ENCODE peak calls at places on chromosome 10, in ten cellular contexts. D is OCI-M1; T is left ventricle myocardium superior; I is PC-3; K is germinal center; W is M059J; J is spleen; U is heart right ventricle; Q is effector CD4-positive, alpha-beta T cell; N is coronary artery. R is an unnamed sample.

GRCh38 chr10:114337510-114338462 is 66.5 kb downstream of the AFAP1L2 start:
- DNase-seq in T (no peak), U (no peak), I (no peak), D (no peak), Q (no peak), N (no peak), J (peak; percentile 69), K (no peak), W (no peak), R (no peak)

GRCh38 chr10:110426294-110427153 is 71.2 kb upstream of the DUSP5 start:
- DNase-seq in I (no peak), K (no peak), T (no peak), U (peak; percentile 42), J (no peak), N (no peak), D (no peak), Q (no peak), W (no peak), R (peak; percentile 37)

GRCh38 chr10:21507066-21507669 is 18.3 kb downstream of the SKIDA1 start:
- DNase-seq in Q (no peak), K (no peak), J (peak; percentile 41), N (no peak), I (no peak), T (no peak), U (no peak), D (no peak), W (no peak), R (no peak)

GRCh38 chr10:69730251-69731156 is 71.2 kb upstream of the COL13A1 start:
- DNase-seq in N (peak; percentile 70), I (no peak), D (no peak), T (peak; percentile 86), W (no peak), J (no peak), U (peak; percentile 73), Q (no peak), K (no peak), R (no peak)

GRCh38 chr10:635088-635861 is 54.2 kb downstream of the DIP2C start:
- DNase-seq in N (no peak), D (no peak), T (peak; percentile 31), K (no peak), Q (no peak), W (no peak), J (peak; percentile 70), U (no peak), I (no peak), R (no peak)

GRCh38 chr10:75407296-75407715 is 5.7 kb upstream of the ZNF503 start:
- DNase-seq in W (no peak), I (peak; percentile 74), J (no peak), N (no peak), D (no peak), K (no peak), Q (no peak), T (no peak), U (no peak), R (no peak)

GRCh38 chr10:6647811-6648526 is 67.9 kb upstream of the PRKCQ start:
- DNase-seq in N (no peak), K (peak; percentile 62), J (peak; percentile 72), W (peak; percentile 9), U (peak; percentile 10), D (peak; percentile 80), T (no peak), I (peak; percentile 29), Q (peak; percentile 55), R (peak; percentile 62)

GRCh38 chr10:53786236-53786635 is 1013.7 kb upstream of the MBL2 start:
- DNase-seq in K (no peak), J (no peak), D (peak; percentile 47), Q (no peak), W (no peak), U (no peak), I (peak; percentile 39), N (no peak), T (no peak), R (no peak)